ENCODE peak calls at places on chromosomes 1 and 21, in five cellular contexts. N is stimulated activated CD4-positive, alpha-beta T cell treated with anti-CD3 and anti-CD28 coated beads, Interleukin-4, amount 100 ng/mL, for 24 hours; J is anterior cingulate cortex; P is mucosa of descending colon; D is transverse colon. M is an unnamed sample.

GRCh38 chr1:218275823-218276222 is 9.3 kb upstream of the RRP15 start:
- DNase-seq in J (no peak), P (no peak), D (no peak), N (no peak), M (no peak)

GRCh38 chr21:44836666-44837471 is 19.0 kb upstream of the SUMO3 start:
- DNase-seq in N (no peak), P (peak; percentile 52), J (no peak), D (peak; percentile 47), M (no peak)

GRCh38 chr1:113307771-113308451 is 82.4 kb upstream of the MAGI3 start:
- DNase-seq in P (no peak), N (no peak), D (no peak), J (no peak), M (no peak)

GRCh38 chr1:76998582-76999189 is 131.4 kb downstream of the ST6GALNAC5 start:
- DNase-seq in N (no peak), P (no peak), D (no peak), J (no peak), M (no peak)

GRCh38 chr1:154427173-154428139 is 22.3 kb downstream of the IL6R start:
- DNase-seq in P (peak; percentile 79), J (no peak), N (no peak), D (peak; percentile 84), M (no peak)

GRCh38 chr21:46000731-46001641 is 19.4 kb downstream of the COL6A1 start:
- DNase-seq in D (peak; percentile 11), P (peak; percentile 16), J (no peak), N (no peak), M (no peak)

GRCh38 chr1:200399860-200400259 is 10.0 kb downstream of the ZNF281 start:
- DNase-seq in J (no peak), N (no peak), D (no peak), P (no peak), M (no peak)

GRCh38 chr1:11031624-11032262 is 15.3 kb downstream of the MASP2 start:
- DNase-seq in P (no peak), J (no peak), N (no peak), D (no peak), M (no peak)

GRCh38 chr1:15501208-15502032 is 22.6 kb downstream of the CASP9 start:
- DNase-seq in J (no peak), D (peak; percentile 71), N (peak; percentile 44), P (peak; percentile 77), M (peak; percentile 50)

GRCh38 chr1:36132029-36132428 is 7.0 kb upstream of the COL8A2 start:
- DNase-seq in D (no peak), J (no peak), P (no peak), N (no peak), M (no peak)

GRCh38 chr1:235486321-235486720 is 17.9 kb downstream of the B3GALNT2 start:
- DNase-seq in P (no peak), J (no peak), N (no peak), D (no peak), M (no peak)

GRCh38 chr1:67053535-67053784 is 488 bp downstream of the SLC35D1 start:
- DNase-seq in P (peak; percentile 87), J (no peak), N (peak; percentile 28), D (peak; percentile 79), M (peak; percentile 54)

GRCh38 chr1:117952386-117952785 is 22.8 kb downstream of the WDR3 start:
- DNase-seq in N (no peak), D (no peak), J (no peak), P (no peak), M (no peak)

GRCh38 chr1:151534662-151535278 is 5.3 kb upstream of the TUFT1 start:
- DNase-seq in J (no peak), N (peak; percentile 84), P (peak; percentile 88), D (peak; percentile 84), M (peak; percentile 89)

GRCh38 chr1:180580237-180580636 is 21.5 kb downstream of the OVAAL start:
- DNase-seq in P (no peak), D (no peak), N (no peak), J (no peak), M (no peak)

GRCh38 chr1:154626456-154627246 is 18.7 kb upstream of the ADAR start:
- DNase-seq in N (no peak), J (no peak), P (no peak), D (no peak), M (no peak)

GRCh38 chr1:71184410-71184809 is 103.6 kb upstream of the ZRANB2 start:
- DNase-seq in J (no peak), D (no peak), P (no peak), N (no peak), M (no peak)

GRCh38 chr1:31785947-31786290 is 21.8 kb upstream of the ADGRB2 start:
- DNase-seq in P (no peak), N (no peak), D (no peak), J (no peak), M (no peak)

GRCh38 chr1:241934181-241934815 is 23.3 kb upstream of the BECN2 start:
- DNase-seq in J (no peak), D (no peak), N (no peak), P (no peak), M (peak; percentile 17)

GRCh38 chr21:43188712-43189151 is 19.9 kb downstream of the CRYAA start:
- DNase-seq in P (peak; percentile 31), D (peak; percentile 22), J (peak; percentile 66), N (no peak), M (peak; percentile 43)

GRCh38 chr1:177278626-177279390 is 108.0 kb downstream of the BRINP2 start:
- DNase-seq in D (no peak), N (no peak), J (no peak), P (no peak), M (no peak)

GRCh38 chr1:18926315-18927081 is 24.1 kb upstream of the ALDH4A1 start:
- DNase-seq in P (peak; percentile 59), D (peak; percentile 70), J (no peak), N (peak; percentile 90), M (no peak)

GRCh38 chr1:77847621-77848080 is 40.8 kb upstream of the NEXN start:
- DNase-seq in P (no peak), N (no peak), J (no peak), D (no peak), M (no peak)

GRCh38 chr1:6502000-6502891 is 10.8 kb upstream of the PLEKHG5 start:
- DNase-seq in N (no peak), J (peak; percentile 49), P (peak; percentile 62), D (no peak), M (peak; percentile 70)

GRCh38 chr1:228219245-228219961 is 11.6 kb downstream of the OBSCN start:
- DNase-seq in P (no peak), J (no peak), N (no peak), D (no peak), M (peak; percentile 19)

GRCh38 chr1:7186382-7187120 is 401.3 kb downstream of the CAMTA1 start:
- DNase-seq in D (no peak), P (no peak), N (no peak), J (no peak), M (no peak)

GRCh38 chr1:9101510-9102146 is 27.3 kb downstream of the GPR157 start:
- DNase-seq in P (peak; percentile 55), D (peak; percentile 52), N (no peak), J (no peak), M (peak; percentile 58)

GRCh38 chr1:77227383-77227782 is 8.2 kb upstream of the PIGK start:
- DNase-seq in J (no peak), N (no peak), P (no peak), D (no peak), M (no peak)

GRCh38 chr1:115331531-115332331 is 6.3 kb downstream of the NGF start:
- DNase-seq in N (no peak), P (no peak), J (no peak), D (no peak), M (no peak)

GRCh38 chr21:33801424-33802405 is 113.9 kb downstream of the ATP5PO start:
- DNase-seq in P (no peak), J (no peak), N (no peak), D (no peak), M (no peak)

GRCh38 chr1:206048582-206048981 is 4.4 kb upstream of the RHEX start:
- DNase-seq in N (no peak), J (no peak), D (peak; percentile 72), P (peak; percentile 75), M (no peak)

GRCh38 chr1:19010995-19011696 is 54.7 kb upstream of the IFFO2 start:
- DNase-seq in J (no peak), N (peak; percentile 85), P (peak; percentile 80), D (peak; percentile 83), M (peak; percentile 16)

GRCh38 chr1:236113324-236114032 is 28.9 kb upstream of the GPR137B start:
- DNase-seq in N (no peak), J (no peak), D (no peak), P (no peak), M (no peak)

GRCh38 chr21:39647476-39647875 is 34.7 kb downstream of the B3GALT5 start:
- DNase-seq in J (no peak), N (no peak), P (no peak), D (no peak), M (no peak)

GRCh38 chr21:46431448-46431847 is 27.2 kb upstream of the DIP2A start:
- DNase-seq in J (no peak), D (no peak), P (no peak), N (no peak), M (peak; percentile 17)

GRCh38 chr1:150537732-150538684 is 11.2 kb upstream of the ADAMTSL4 start:
- DNase-seq in D (no peak), P (peak; percentile 25), J (no peak), N (no peak), M (no peak)

GRCh38 chr1:216815239-216815955 is 92.2 kb upstream of the ESRRG start:
- DNase-seq in J (no peak), P (no peak), N (no peak), D (no peak), M (peak; percentile 49)